ENCODE peak calls at places on chromosomes 5 and 9, in six cellular contexts. M is lower lobe of right lung, N is A549, V is AG20443, K is RWPE1, R is SW 1271. C is an unnamed sample.

GRCh38 chr5:179267071-179267670 is 78.1 kb downstream of the ADAMTS2 start:
- DNase-seq in R (no peak), N (no peak), M (peak), K (no peak), V (no peak), C (no peak)

GRCh38 chr5:149728303-149728702 is 1.8 kb upstream of the PPARGC1B start:
- DNase-seq in K (peak), R (no peak), N (no peak), M (no peak), V (peak), C (peak)

GRCh38 chr5:60334281-60334713 is 365.7 kb downstream of the DEPDC1B start:
- DNase-seq in V (peak), K (peak), N (peak), M (no peak), R (no peak), C (peak)

GRCh38 chr5:51138164-51138563 is 245.1 kb upstream of the ISL1 start:
- DNase-seq in N (no peak), R (no peak), K (no peak), V (no peak), M (no peak), C (no peak)

GRCh38 chr5:68239485-68239884 is 23.9 kb downstream of the PIK3R1 start:
- DNase-seq in N (no peak), K (no peak), M (peak), V (peak), R (no peak), C (no peak)

GRCh38 chr5:121138952-121139351 is 674.9 kb downstream of the PRR16 start:
- DNase-seq in V (no peak), R (no peak), M (no peak), N (no peak), K (no peak), C (no peak)

GRCh38 chr9:70030156-70030555 is 13.5 kb upstream of the MAMDC2 start:
- DNase-seq in K (no peak), N (no peak), V (no peak), R (no peak), M (no peak), C (no peak)

GRCh38 chr9:37035472-37036236 is 1.6 kb upstream of the PAX5 start:
- DNase-seq in R (no peak), N (no peak), K (no peak), V (no peak), M (no peak), C (no peak)

GRCh38 chr9:97594414-97594921 is 38.7 kb downstream of the TSTD2 start:
- DNase-seq in V (no peak), K (no peak), R (no peak), M (no peak), N (no peak), C (no peak)

C was measured in keratinocyte.